ENCODE peak calls at places on chromosomes 16 and 17, in four cellular contexts. D is heart left ventricle, Q is A549, M is ascending aorta. B is an unnamed sample.

GRCh38 chr16:86994651-86995171 is 322.5 kb downstream of the C16orf95 start:
- DNase-seq in D (peak; percentile 71), Q (peak; percentile 89), M (no peak), B (peak; percentile 91)

GRCh38 chr16:55443434-55443833 is 35.6 kb upstream of the MMP2 start:
- DNase-seq in D (no peak), Q (no peak), M (no peak), B (no peak)

GRCh38 chr16:7013990-7014389 is 318.7 kb upstream of the RBFOX1 start:
- DNase-seq in D (no peak), Q (no peak), M (no peak), B (no peak)

GRCh38 chr17:77609553-77610517 is 348.7 kb upstream of the TNRC6C start:
- DNase-seq in D (no peak), Q (no peak), M (peak; percentile 68), B (peak; percentile 58)

GRCh38 chr16:87953308-87954208 is 2.3 kb downstream of the BANP start:
- DNase-seq in D (no peak), Q (no peak), M (no peak), B (peak; percentile 11)

GRCh38 chr17:13346081-13346533 is 255.6 kb downstream of the HS3ST3A1 start:
- DNase-seq in D (no peak), Q (no peak), M (no peak), B (peak; percentile 96)

GRCh38 chr16:88681084-88681680 is 5.1 kb downstream of the SNAI3 start:
- DNase-seq in D (no peak), Q (peak; percentile 59), M (no peak), B (no peak)

GRCh38 chr16:77213542-77214108 is 14.4 kb downstream of the SYCE1L start:
- DNase-seq in D (peak; percentile 72), Q (peak; percentile 90), M (no peak), B (peak; percentile 76)

GRCh38 chr17:50511058-50511457 is 2.8 kb downstream of the MYCBPAP start:
- DNase-seq in D (no peak), Q (no peak), M (no peak), B (peak; percentile 49)

GRCh38 chr17:78970834-78971763 is 8.6 kb downstream of the LGALS3BP start:
- DNase-seq in D (peak; percentile 79), Q (peak; percentile 91), M (peak; percentile 90), B (peak; percentile 52)

GRCh38 chr17:69090365-69090764 is 29.6 kb upstream of the ABCA9 start:
- DNase-seq in D (no peak), Q (no peak), M (no peak), B (peak; percentile 14)

GRCh38 chr16:4192206-4192605 is 49.7 kb downstream of the SRL start:
- DNase-seq in D (no peak), Q (no peak), M (no peak), B (no peak)

GRCh38 chr16:4190086-4190485 is 51.8 kb downstream of the SRL start:
- DNase-seq in D (no peak), Q (no peak), M (no peak), B (no peak)

GRCh38 chr16:4190934-4191333 is 50.9 kb downstream of the SRL start:
- DNase-seq in D (no peak), Q (no peak), M (no peak), B (no peak)

GRCh38 chr16:4194661-4195060 is 47.2 kb downstream of the SRL start:
- DNase-seq in D (no peak), Q (no peak), M (no peak), B (no peak)

GRCh38 chr16:4193920-4194319 is 48.0 kb downstream of the SRL start:
- DNase-seq in D (no peak), Q (no peak), M (no peak), B (no peak)
- H3K4me3 ChIP-seq in D (no peak overlapping the region), Q (no peak overlapping the region), M (no peak overlapping the region), B (no peak overlapping the region)

GRCh38 chr17:4973431-4973830 is 5.8 kb upstream of the SPAG7 start:
- DNase-seq in D (no peak), Q (no peak), M (no peak), B (no peak)
- H3K4me3 ChIP-seq in D (no peak overlapping the region), Q (no peak overlapping the region), M (no peak overlapping the region), B (no peak overlapping the region)

DNA sequence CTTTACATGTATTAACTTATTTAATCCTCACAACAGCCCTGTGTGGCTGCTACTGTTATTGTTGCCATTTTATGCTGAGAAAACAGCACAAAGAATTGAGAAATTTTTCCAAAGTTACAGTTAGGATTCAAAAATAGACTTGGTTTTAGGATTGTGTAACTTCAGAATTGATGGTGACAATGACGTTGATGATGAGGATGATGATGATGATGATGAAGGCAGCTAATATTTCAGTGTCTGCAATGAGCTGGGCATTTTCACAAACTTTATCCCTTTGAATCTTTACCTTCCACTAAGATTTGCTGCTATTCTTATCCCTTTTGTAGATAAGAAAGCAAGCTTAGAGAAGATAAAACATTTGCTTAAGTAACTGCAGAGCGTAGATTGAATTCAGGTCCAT is 22.1 kb downstream of the PRKCB start:
- DNase-seq in D (no peak), Q (no peak), M (no peak), B (no peak)
- H3K4me3 ChIP-seq in D (no peak overlapping the region), Q (no peak overlapping the region), M (no peak overlapping the region), B (no peak overlapping the region)

GRCh38 chr17:57875109-57876022 is 25.5 kb upstream of the MRPS23 start:
- DNase-seq in D (peak; percentile 87), Q (peak; percentile 98), M (peak; percentile 96), B (peak; percentile 99)
- H3K4me3 ChIP-seq in D (peak overlapping the region; percentile 6), Q (peak overlapping the region; percentile 7), M (no peak overlapping the region), B (peak overlapping the region; percentile 23)

DNA sequence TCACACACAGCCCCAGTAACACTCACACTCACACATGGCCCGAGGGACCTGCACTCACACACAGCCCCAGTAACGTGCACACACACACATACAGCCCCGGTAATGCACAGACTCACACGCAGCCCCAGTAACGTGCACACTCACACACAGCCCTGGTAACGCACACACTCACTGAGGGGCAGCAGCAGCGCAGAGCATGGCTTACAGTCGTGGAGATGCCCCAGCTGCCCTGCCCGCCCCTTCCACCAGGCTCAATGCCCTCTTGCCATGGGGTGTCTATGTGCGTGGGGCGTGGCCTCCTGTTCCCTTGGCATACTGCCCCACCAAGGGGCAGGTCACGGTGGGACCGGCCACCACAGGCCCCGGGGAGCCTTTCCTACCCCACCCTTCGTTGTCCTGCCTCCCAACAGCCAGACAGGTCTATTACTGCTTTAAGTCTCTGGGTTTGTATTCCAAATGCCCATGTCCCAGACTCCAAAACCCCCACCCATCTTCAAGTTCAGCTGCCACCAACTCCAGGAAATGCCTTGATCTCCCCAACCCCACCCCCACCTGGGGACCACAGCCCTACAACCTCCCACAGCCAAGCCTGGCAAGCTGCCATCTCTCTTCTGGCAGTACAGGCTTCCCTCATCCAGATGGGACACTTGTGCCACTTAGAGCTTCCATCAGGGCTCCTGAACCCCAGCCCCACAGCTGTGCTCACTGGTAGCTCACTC is 2.6 kb downstream of the CCDC102A start:
- DNase-seq in D (no peak), Q (no peak), M (peak; percentile 73), B (no peak)
- H3K4me3 ChIP-seq in D (no peak overlapping the region), Q (no peak overlapping the region), M (no peak overlapping the region), B (no peak overlapping the region)

GRCh38 chr17:48995332-48995870 is 1.8 kb upstream of the IGF2BP1 start:
- DNase-seq in D (no peak), Q (no peak), M (peak; percentile 43), B (no peak)
- H3K4me3 ChIP-seq in D (no peak overlapping the region), Q (peak overlapping the region; percentile 60), M (no peak overlapping the region), B (no peak overlapping the region)

DNA sequence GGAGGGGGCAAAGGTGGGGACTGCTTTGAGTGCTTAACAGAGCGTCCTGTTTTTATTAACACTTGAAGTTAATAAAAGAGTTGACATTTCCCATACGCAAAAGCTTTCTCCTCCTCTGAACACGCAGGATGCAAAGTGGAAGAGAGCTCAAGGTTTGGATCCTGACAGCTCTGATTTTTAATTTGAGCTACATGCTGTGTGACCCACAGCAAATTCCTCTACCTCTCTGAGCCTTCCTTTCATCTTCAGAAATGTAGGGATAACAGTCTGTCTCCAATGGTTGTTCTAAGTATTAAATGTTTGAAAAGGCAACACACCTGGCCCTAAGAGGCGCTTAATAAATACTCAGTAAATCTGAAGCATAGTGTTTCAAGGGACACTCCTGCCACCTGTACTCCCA is 93.0 kb downstream of the CDYL2 start:
- DNase-seq in D (no peak), Q (no peak), M (no peak), B (no peak)
- H3K4me3 ChIP-seq in D (no peak overlapping the region), Q (no peak overlapping the region), M (no peak overlapping the region), B (no peak overlapping the region)

GRCh38 chr17:81516439-81516838 is 3.8 kb upstream of the ACTG1 start:
- DNase-seq in D (no peak), Q (no peak), M (no peak), B (no peak)

GRCh38 chr17:81518113-81518784 is 5.7 kb upstream of the ACTG1 start:
- DNase-seq in D (peak; percentile 29), Q (no peak), M (no peak), B (no peak)

GRCh38 chr17:81517009-81517338 is 4.4 kb upstream of the ACTG1 start:
- DNase-seq in D (no peak), Q (no peak), M (no peak), B (no peak)

GRCh38 chr17:81518785-81519283 is 6.2 kb upstream of the ACTG1 start:
- DNase-seq in D (peak; percentile 55), Q (peak; percentile 55), M (no peak), B (peak; percentile 74)

DNA sequence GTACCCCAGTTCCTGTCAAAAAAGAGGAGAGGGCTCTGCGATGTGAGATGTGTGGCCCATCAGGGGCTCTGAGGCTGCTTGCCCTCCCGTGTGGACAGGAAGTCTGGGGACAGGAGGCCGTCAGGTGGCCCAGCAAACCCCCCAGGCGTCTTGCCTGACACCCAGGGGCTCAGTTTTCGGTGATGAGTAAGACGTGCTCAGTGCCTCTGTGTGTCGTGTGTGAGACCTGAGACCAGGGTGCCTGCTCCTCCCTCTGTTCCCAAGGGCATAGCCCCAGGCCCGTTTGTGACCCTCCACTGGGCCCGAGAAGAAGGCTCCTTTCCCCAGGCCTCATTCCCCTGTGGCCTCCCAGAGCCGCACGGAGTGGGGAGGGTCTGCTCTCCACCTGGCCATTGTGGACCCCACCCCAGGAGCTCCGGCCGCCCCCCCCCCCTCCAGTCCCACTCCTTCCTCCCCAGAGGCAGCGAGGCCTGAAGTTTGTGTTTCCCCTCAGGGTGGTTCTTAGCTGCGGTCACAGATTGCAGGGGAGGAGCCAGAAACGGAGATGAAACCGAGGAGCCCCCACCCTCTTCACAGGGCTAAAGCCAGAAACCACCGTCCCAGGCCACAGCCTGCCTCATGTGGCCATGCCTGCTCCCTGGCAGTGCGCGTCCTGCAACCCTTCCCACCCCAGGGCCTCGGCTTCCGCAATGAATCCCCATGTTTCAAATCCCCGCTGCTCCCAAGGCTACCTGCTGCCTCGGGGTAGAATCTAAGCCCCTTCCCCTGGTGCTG is 4.9 kb upstream of the ACTG1 start:
- DNase-seq in D (no peak), Q (no peak), M (no peak), B (no peak)
- H3K4me3 ChIP-seq in D (no peak overlapping the region), Q (no peak overlapping the region), M (peak overlapping the region; percentile 81), B (peak overlapping the region; percentile 70)

GRCh38 chr17:38452719-38453118 is 24.5 kb downstream of the ARHGAP23 start:
- DNase-seq in D (no peak), Q (no peak), M (no peak), B (no peak)

GRCh38 chr17:38451840-38452529 is 23.7 kb downstream of the ARHGAP23 start:
- DNase-seq in D (no peak), Q (no peak), M (no peak), B (peak; percentile 99)

GRCh38 chr17:38449364-38449763 is 21.1 kb downstream of the ARHGAP23 start:
- DNase-seq in D (no peak), Q (no peak), M (no peak), B (peak; percentile 34)

GRCh38 chr17:38451030-38451839 is 23.0 kb downstream of the ARHGAP23 start:
- DNase-seq in D (peak; percentile 76), Q (no peak), M (no peak), B (peak; percentile 91)

DNA sequence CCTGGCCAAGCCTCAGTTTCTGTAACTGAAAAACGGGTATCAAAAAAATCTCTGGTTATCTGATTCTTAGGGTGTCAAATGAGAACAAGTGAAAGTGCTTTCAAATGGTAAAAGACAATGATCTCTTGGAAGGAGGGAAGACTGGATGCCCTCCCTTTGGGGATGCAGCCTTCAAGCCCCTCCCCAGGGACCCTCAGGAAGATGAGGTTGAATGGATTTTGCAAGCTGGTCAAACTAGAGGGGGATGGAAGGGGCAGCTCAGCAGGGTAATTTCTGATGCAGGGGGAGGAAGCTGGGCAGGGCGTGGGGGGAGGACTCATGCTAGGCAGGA is 22.4 kb downstream of the ARHGAP23 start:
- DNase-seq in D (no peak), Q (no peak), M (no peak), B (no peak)
- H3K4me3 ChIP-seq in D (peak overlapping the region; percentile 32), Q (no peak overlapping the region), M (no peak overlapping the region), B (peak overlapping the region; percentile 56)